ENCODE peak calls at places on chromosomes 1 and 21, in five cellular contexts. I is testis, G is A549, O is uterus, E is sigmoid colon. A is an unnamed sample.

GRCh38 chr1:108049083-108049819 is 84.3 kb upstream of the VAV3 start:
- DNase-seq in I (no peak), G (peak), O (no peak), E (peak), A (peak)

GRCh38 chr1:92515796-92516201 is 29.1 kb upstream of the GFI1 start:
- DNase-seq in I (no peak), G (no peak), O (no peak), E (no peak), A (no peak)

GRCh38 chr1:185083818-185084217 is 38.5 kb downstream of the RNF2 start:
- DNase-seq in I (no peak), G (no peak), O (no peak), E (no peak), A (no peak)

GRCh38 chr1:203528098-203528497 is 34.1 kb downstream of the OPTC start:
- DNase-seq in I (no peak), G (no peak), O (no peak), E (no peak), A (no peak)

GRCh38 chr1:47693115-47693514 is 255.3 kb downstream of the FOXD2 start:
- DNase-seq in I (no peak), G (no peak), O (no peak), E (peak), A (peak)

GRCh38 chr1:48182441-48182840 is 40.1 kb upstream of the SLC5A9 start:
- DNase-seq in I (no peak), G (no peak), O (no peak), E (no peak), A (no peak)

GRCh38 chr1:15287035-15287434 is 40.0 kb downstream of the FHAD1 start:
- DNase-seq in I (no peak), G (no peak), O (no peak), E (no peak), A (no peak)

GRCh38 chr1:59151860-59152259 is 145.0 kb upstream of the FGGY start:
- DNase-seq in I (no peak), G (no peak), O (no peak), E (no peak), A (no peak)

GRCh38 chr1:165257969-165258459 is 98.5 kb downstream of the LMX1A start:
- DNase-seq in I (peak), G (peak), O (peak), E (peak), A (peak)

GRCh38 chr1:44305962-44306422 is 49.1 kb downstream of the ERI3 start:
- DNase-seq in I (no peak), G (no peak), O (no peak), E (no peak), A (no peak)

GRCh38 chr1:205493241-205494085 is 11.0 kb upstream of the CDK18 start:
- DNase-seq in I (no peak), G (no peak), O (peak), E (no peak), A (peak)

DNA sequence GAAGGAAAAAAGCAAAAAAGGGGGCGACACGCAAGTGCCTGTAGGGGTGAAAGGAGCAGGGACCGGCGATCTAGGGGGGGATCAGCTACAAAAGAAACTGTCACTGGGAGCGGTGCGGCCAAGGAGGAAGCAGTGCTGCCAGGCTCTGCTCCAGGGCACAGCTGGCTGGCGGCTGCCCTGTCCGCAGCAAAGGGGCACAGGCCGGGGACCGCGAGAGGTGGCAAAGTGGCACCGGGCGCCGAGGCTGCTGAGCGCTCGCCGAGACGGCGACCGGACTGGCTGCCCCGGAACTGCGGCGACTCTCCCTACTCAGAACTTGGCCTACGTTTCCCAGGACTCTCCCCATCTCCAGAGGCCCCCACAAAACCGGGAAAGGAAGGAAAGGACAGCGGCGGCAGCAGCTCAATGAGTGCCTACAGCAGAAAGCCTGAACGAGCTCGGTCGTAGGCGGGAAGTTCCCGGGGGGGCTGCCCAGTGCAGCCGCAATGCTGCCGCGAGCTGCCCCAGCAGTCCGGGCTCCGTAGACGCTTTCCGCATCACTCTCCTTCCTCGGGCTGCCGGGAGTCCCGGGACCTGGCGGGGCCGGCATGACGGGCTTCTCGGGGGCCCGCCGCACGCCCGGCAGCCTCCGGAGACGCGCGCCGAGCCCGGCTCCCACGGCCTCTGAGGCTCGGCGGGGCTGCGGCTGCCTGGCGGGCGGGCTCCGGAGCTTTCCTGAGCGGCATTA is 998 bp upstream of the CDKN2C start:
- DNase-seq in I (peak), G (peak), O (peak), E (peak), A (peak)
- TF ChIP-seq CTCF in I (no peak), G (no peak), O (no peak), E (no peak), A (no peak)

DNA sequence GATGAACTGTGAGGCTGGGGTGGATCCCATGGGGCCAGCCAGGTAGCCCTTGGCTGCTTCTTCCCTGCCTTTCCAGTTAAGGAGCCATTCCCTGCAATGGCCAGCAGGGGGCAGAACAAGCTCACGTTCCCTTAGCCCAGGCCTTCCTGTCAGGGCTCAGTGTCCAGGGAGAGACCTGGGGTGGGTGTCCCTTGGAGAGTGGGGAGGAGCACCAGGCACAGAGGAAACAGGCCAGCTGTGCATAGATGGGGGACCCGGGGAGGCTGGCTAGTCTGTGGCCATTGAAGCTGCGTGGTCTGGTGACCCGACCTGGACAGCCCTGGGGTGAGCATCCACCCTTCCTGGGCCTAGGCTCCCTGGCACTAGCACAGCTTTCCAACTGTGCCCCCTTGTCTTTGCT is 13.2 kb upstream of the EPS8L3 start:
- DNase-seq in I (peak), G (peak), O (peak), E (peak), A (peak)
- TF ChIP-seq POLR2A in I (no peak), G (no peak), O (peak), E (no peak), A (no peak)

DNA sequence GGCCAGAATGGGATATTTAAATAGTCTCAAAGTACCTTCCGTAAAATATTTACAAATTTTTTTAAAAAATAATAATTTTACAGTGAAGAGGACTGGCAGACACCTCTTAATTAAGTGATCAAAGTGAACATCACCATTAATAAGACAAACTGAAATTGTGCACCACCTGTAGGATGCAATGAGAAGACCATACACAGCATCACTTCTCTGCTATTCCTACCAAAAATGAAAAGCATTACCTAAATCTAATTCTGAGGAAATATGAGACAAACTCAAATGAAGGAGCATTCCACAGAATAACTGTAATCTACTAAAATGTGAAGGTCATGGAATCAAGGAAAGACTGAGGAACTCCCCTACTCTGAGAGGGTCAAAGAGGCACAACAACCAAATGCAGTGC is 68.2 kb upstream of the PRDX6 start:
- DNase-seq in I (no peak), G (no peak), O (no peak), E (no peak), A (no peak)
- TF ChIP-seq CTCF in I (no peak), G (no peak), O (no peak), E (no peak), A (no peak)

GRCh38 chr1:170535418-170535817 is 3.5 kb downstream of the GORAB start:
- DNase-seq in I (peak), G (no peak), O (no peak), E (no peak), A (peak)

GRCh38 chr1:170533331-170533730 is 1.4 kb downstream of the GORAB start:
- DNase-seq in I (no peak), G (no peak), O (no peak), E (no peak), A (no peak)

GRCh38 chr1:170530972-170531757 is 801 bp upstream of the GORAB start:
- DNase-seq in I (peak), G (peak), O (peak), E (no peak), A (peak)

GRCh38 chr1:170534626-170535147 is 2.7 kb downstream of the GORAB start:
- DNase-seq in I (no peak), G (no peak), O (no peak), E (no peak), A (no peak)

DNA sequence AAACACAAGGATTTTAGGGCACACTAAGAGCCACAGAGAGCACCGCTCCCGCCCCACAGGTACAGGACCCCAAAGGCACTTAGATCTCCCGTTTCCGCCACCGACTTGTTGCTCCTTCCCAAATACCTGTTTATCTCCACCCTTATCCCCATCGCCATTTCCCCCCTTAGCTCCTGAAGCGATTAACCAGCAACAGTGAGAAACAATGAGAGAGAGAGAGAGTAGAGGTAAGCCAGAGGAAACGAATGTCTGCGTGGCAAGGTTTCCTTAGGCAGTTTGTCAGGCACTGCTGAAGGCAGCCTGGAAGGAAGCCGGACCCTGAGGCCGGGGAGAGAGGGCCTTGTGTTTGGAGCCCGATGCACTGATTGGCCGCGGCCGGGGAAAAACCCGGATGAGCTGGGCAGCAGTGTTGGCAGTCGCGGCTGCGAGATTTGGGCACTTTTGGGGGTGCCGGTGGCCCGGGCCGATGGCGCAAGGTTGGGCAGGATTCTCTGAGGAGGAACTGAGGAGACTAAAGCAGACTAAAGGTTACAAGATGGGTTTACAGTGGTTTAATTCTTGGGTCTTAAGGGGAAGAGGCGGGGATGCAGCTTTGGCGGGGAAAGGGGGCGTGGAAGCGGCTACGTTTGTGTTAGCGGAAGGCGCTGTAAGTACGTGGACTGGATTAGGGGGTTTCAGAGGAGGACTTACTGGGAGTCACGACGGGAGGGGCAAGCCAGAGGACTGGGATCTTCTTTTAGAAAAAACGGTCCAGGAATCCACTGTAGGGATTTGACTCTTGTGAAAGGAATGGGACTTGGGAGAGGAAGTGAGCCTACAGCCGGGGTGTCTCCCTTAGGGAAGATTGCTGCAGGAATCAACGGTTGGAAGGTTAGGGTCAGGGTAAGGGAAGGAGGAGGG is at the start of gene GORAB:
- DNase-seq in I (peak), G (peak), O (peak), E (peak), A (peak)
- TF ChIP-seq POLR2A in I (no peak), G (peak), O (peak), E (peak), A (peak)

DNA sequence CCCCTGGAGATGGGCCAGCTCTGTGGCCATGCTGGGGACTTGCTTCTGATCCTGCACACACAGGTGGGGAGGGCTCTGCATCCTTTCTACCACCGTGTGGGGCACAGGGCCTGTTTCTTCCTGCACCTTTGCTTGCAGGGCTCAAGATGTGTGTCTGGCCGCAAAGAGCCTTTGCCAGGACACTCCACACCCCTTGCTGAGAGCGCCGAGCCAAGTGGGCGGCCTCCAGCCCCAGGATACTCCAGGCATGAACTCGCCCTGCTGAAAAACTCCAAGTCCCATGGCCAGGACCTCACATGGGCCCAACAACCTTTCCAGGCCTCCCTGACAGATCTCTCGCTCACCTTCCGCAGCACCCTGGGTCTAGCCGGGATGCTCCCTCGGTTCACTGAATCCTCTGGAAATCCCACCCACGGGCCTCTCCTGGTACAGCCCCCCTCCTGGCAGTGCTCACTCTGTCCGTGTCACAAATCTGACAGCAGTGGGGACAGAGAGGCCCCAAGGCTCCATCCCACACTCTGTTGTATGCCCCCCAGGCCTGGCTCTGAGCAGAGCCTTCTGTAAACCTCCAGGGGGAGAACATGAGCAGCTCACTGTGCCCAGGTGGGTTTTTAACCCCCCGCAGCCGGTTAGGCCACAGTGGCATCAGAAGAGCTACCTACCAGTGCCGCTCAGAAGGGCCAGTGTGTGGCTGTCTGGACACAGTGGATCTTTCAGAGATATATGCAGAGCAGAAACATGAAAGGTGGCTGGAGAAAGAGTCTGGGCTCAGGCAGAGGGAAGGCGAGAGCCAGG is 11.8 kb upstream of the GPR153 start:
- DNase-seq in I (no peak), G (no peak), O (no peak), E (no peak), A (no peak)
- TF ChIP-seq CTCF in I (no peak), G (no peak), O (no peak), E (no peak), A (no peak)

GRCh38 chr1:23594149-23594917 is 35.0 kb upstream of the ID3 start:
- DNase-seq in I (no peak), G (no peak), O (no peak), E (no peak), A (no peak)

GRCh38 chr1:23593042-23593521 is 33.8 kb upstream of the ID3 start:
- DNase-seq in I (no peak), G (peak), O (no peak), E (no peak), A (no peak)

GRCh38 chr1:23591460-23592208 is 32.3 kb upstream of the ID3 start:
- DNase-seq in I (no peak), G (peak), O (no peak), E (no peak), A (no peak)

GRCh38 chr1:23593556-23594148 is 34.4 kb upstream of the ID3 start:
- DNase-seq in I (no peak), G (peak), O (no peak), E (no peak), A (no peak)

DNA sequence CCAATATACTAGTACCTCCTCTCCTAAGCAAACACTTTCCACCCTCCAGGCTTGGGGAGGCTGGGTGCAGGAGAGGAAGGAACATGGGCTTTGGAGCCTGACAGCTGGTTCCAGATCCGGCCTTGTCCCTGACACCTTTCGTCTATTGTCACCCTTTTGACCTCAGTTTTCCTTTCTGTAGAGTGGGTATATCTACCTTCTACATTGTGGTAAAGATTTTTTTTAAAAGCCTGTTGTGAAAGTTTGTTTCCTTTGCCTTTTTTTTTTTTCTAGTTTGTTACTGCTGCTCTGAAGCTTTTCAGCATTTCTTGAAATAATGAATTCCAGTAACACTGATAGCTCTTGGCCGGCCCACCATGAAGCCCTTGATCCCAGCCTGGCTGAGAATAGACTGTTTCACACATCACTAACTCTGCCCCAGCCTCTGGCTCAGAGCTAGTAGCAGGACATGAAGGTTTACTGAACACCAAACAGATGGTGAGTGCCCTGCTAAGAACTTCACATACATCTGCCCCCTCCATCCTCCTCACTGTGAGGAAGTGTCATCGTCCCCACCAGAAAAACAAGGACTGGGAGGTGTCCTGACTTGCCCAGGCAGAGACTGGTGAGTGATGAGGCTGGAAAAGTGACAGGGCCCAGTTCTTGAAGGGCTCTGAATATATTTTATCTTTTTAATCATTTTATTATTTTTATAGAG is 33.1 kb upstream of the ID3 start:
- DNase-seq in I (no peak), G (no peak), O (no peak), E (no peak), A (no peak)
- TF ChIP-seq POLR2A in I (no peak), G (no peak), O (no peak), E (no peak), A (no peak)

GRCh38 chr1:200033511-200034261 is 6.2 kb downstream of the NR5A2 start:
- DNase-seq in I (no peak), G (no peak), O (no peak), E (no peak), A (no peak)
- TF ChIP-seq CTCF in I (no peak), G (no peak), O (no peak), E (no peak), A (no peak)

GRCh38 chr1:85319488-85319887 is 43.1 kb upstream of the BCL10 start:
- DNase-seq in I (no peak), G (no peak), O (no peak), E (no peak), A (no peak)
- TF ChIP-seq POLR2A in I (no peak), G (no peak), O (no peak), E (no peak), A (no peak)

GRCh38 chr21:42009831-42010506 is at the start of gene ZBTB21:
- DNase-seq in I (peak), G (peak), O (peak), E (peak), A (peak)

GRCh38 chr21:42006765-42007164 is 3.4 kb downstream of the ZBTB21 start:
- DNase-seq in I (no peak), G (no peak), O (no peak), E (no peak), A (no peak)

GRCh38 chr21:42010507-42011493 is 640 bp upstream of the ZBTB21 start:
- DNase-seq in I (peak), G (no peak), O (no peak), E (no peak), A (peak)

GRCh38 chr21:42007541-42007940 is 2.6 kb downstream of the ZBTB21 start:
- DNase-seq in I (no peak), G (no peak), O (no peak), E (no peak), A (no peak)

DNA sequence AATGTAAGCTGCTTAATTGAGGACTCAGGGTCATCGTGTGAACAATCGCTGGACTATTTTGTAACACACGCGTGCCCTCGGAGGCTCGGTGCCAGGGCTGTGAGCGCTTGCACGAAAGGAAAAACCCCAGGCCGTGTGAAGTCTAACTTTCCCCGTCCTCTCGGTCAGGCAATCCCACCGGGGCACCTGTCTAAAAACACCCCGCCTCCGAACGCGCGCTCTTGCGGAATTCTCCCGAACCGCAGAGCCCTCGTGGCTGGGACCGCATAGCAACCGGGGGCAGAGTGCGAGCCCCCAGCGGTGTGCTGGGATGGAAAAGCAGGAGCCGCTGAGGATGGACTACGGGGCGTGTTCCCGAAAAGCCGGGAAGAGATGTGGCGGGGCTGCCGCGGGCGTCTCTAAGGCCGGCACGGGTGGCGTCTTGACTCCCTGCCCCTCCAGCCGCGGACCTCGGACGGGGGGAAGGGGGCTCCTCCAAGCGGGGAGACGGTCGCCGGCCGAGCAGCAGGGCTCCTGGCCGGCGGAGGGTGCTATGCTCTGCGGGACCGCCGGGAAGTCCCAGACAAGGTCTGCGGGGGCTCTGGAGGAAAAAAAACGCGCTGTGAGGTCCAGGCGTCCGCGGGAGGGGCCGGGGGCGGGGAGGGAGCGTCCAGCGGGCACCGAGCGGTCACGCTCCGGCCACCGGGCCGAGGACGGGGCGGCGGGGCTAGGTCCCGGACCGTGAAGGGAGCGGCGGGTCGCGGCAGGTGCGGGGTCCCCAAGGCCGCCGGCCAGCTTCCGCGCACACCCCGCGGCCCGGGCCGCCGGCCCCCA is 936 bp downstream of the ZBTB21 start:
- DNase-seq in I (peak), G (peak), O (peak), E (peak), A (peak)
- TF ChIP-seq CTCF in I (peak), G (peak), O (peak), E (no peak), A (peak)

A was measured in adrenal gland.